ENCODE peak calls at places on chromosomes 13 and 19, in nine cellular contexts. R is brain microvascular endothelial cell, W is heart right ventricle, J is MCF 10A, P is fibroblast of the aortic adventitia, K is neural progenitor cell, D is glutamatergic neuron, V is neural crest cell, F is body of pancreas. A is an unnamed sample.

GRCh38 chr13:91745962-91746361 is 347.5 kb downstream of the GPC5 start:
- DNase-seq in J (no peak), F (no peak), R (no peak), D (no peak), W (no peak), V (no peak), K (no peak), P (no peak), A (no peak)

GRCh38 chr13:100523994-100524393 is 64.6 kb downstream of the GGACT start:
- DNase-seq in V (no peak), F (no peak), D (no peak), P (no peak), W (no peak), K (no peak), J (no peak), R (no peak), A (no peak)

GRCh38 chr19:6632002-6632621 is 37.8 kb downstream of the TNFSF14 start:
- DNase-seq in W (no peak), D (peak), V (peak), R (peak), F (peak), K (peak), P (peak), J (peak), A (peak)

GRCh38 chr19:1512671-1513491 is at the start of gene ADAMTSL5:
- DNase-seq in F (peak), R (no peak), D (no peak), J (peak), P (peak), K (peak), V (no peak), W (peak), A (peak)

GRCh38 chr19:35558400-35559280 is 4.8 kb downstream of the ATP4A start:
- DNase-seq in F (no peak), D (no peak), V (no peak), K (no peak), R (no peak), J (no peak), P (no peak), W (no peak), A (no peak)

GRCh38 chr19:13781547-13781946 is 7.3 kb downstream of the C19orf53 start:
- DNase-seq in K (peak), D (peak), P (peak), W (peak), F (peak), V (peak), J (peak), R (peak), A (peak)

GRCh38 chr13:35630551-35631275 is 154.2 kb upstream of the MAB21L1 start:
- DNase-seq in F (peak), D (peak), P (peak), W (no peak), K (peak), V (no peak), J (peak), R (peak), A (peak)

GRCh38 chr19:51135004-51135403 is 7.1 kb upstream of the SIGLEC7 start:
- DNase-seq in K (no peak), W (no peak), J (no peak), V (no peak), P (no peak), F (no peak), R (no peak), D (no peak), A (no peak)

GRCh38 chr13:25170554-25171107 is 1.5 kb downstream of the AMER2 start:
- DNase-seq in D (peak), K (peak), R (no peak), F (no peak), V (peak), J (no peak), P (no peak), W (no peak), A (no peak)

GRCh38 chr13:28753208-28753892 is 34.6 kb upstream of the SLC46A3 start:
- DNase-seq in D (no peak), K (no peak), W (peak), V (no peak), J (peak), R (peak), P (peak), F (peak), A (peak)

GRCh38 chr19:48975947-48976847 is 11.1 kb downstream of the FTL start:
- DNase-seq in P (no peak), F (no peak), R (no peak), W (no peak), K (peak), V (peak), D (peak), J (peak), A (no peak)

GRCh38 chr13:84543976-84544375 is 661.7 kb upstream of the SLITRK1 start:
- DNase-seq in K (no peak), J (no peak), P (no peak), D (no peak), R (no peak), V (no peak), W (no peak), F (no peak), A (no peak)

GRCh38 chr19:35377656-35378055 is 6.8 kb downstream of the GPR42 start:
- DNase-seq in V (no peak), P (no peak), F (no peak), W (no peak), K (no peak), J (no peak), D (no peak), R (no peak), A (no peak)

GRCh38 chr13:89925107-89925506 is 1422.4 kb upstream of the MIR17HG start:
- DNase-seq in W (no peak), R (no peak), P (peak), F (no peak), D (peak), K (peak), J (peak), V (no peak), A (peak)

GRCh38 chr13:106858910-106859309 is 291.0 kb upstream of the ARGLU1 start:
- DNase-seq in P (no peak), R (no peak), D (no peak), F (no peak), V (no peak), J (no peak), K (peak), W (no peak), A (no peak)

GRCh38 chr19:15454371-15454800 is 4.6 kb upstream of the WIZ start:
- DNase-seq in J (no peak), R (no peak), K (no peak), D (no peak), P (no peak), V (no peak), W (no peak), F (peak), A (peak)

GRCh38 chr19:15456871-15457700 is 7.3 kb downstream of the RASAL3 start:
- DNase-seq in D (no peak), R (no peak), P (no peak), F (peak), W (no peak), K (peak), V (no peak), J (no peak), A (peak)

GRCh38 chr19:15455996-15456395 is 6.2 kb upstream of the WIZ start:
- DNase-seq in J (no peak), V (no peak), R (no peak), P (no peak), K (no peak), W (no peak), F (no peak), D (no peak), A (no peak)

GRCh38 chr19:15456441-15456840 is 6.7 kb upstream of the WIZ start:
- DNase-seq in W (no peak), D (no peak), K (no peak), P (no peak), R (no peak), F (no peak), J (no peak), V (no peak), A (no peak)

DNA sequence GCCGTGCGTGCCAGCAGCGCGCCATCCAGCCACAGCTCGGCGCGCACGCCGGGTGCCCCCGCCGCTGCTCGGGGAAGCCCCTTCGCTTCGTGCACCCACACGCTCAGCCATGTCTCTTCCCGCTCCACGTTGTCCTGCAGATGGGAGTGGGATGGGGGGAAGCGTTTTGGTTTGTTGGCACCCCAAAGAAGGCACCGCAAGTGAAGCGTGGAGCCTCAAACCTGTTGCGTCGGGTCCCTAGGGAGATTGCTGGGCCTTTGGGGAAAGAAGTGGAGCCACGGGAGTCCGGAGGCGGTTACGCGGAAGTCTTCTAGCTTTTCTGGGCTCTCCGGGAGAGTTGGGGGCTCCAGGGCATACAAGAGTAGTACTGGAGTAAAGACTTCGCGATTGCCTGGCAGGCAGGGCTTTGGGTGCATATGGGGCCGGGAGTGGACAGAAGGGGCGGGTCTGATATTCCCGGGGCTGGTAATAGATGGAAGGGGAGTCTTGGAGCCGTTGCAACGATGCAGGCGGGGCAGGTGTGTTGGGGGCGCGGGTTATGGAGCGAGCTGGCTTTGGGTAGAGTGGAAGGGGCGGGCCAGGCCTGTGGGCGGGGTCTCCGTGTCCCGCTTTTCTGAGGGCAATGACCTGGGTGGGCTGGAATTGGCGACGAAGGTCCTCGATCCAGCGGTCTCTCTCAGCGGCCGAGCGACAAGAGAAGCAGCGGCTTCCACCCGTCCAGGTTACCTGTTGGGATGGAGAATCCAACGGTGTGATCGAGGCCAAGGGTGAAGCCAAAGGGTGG is 6.5 kb downstream of the RASAL3 start:
- DNase-seq in J (no peak), F (no peak), W (no peak), K (no peak), D (no peak), V (no peak), R (no peak), P (no peak), A (no peak)
- TF ChIP-seq CTCF in J (no peak), F (no peak), W (no peak), K (no peak), D (no peak), V (no peak), R (no peak), P (no peak), A (no peak)

GRCh38 chr19:56689198-56689597 is 17.6 kb upstream of the ZNF835 start:
- DNase-seq in W (no peak), V (no peak), R (no peak), P (no peak), D (no peak), J (no peak), K (no peak), F (no peak), A (no peak)
- TF ChIP-seq CTCF in W (peak), V (no peak), R (no peak), P (no peak), D (no peak), J (no peak), K (no peak), F (no peak), A (no peak)

GRCh38 chr13:75432045-75432444 is 49.9 kb downstream of the TBC1D4 start:
- DNase-seq in J (no peak), D (no peak), V (no peak), P (peak), R (no peak), F (no peak), W (no peak), K (no peak), A (no peak)
- TF ChIP-seq CTCF in J (no peak), D (no peak), V (no peak), P (no peak), R (no peak), F (no peak), W (no peak), K (no peak), A (no peak)

GRCh38 chr19:41746593-41747227 is 8.6 kb upstream of the CEACAM6 start:
- DNase-seq in W (no peak), J (peak), D (peak), P (peak), V (no peak), K (peak), R (peak), F (peak), A (peak)
- TF ChIP-seq CTCF in W (peak), J (peak), D (peak), P (peak), V (peak), K (peak), R (peak), F (peak), A (peak)

DNA sequence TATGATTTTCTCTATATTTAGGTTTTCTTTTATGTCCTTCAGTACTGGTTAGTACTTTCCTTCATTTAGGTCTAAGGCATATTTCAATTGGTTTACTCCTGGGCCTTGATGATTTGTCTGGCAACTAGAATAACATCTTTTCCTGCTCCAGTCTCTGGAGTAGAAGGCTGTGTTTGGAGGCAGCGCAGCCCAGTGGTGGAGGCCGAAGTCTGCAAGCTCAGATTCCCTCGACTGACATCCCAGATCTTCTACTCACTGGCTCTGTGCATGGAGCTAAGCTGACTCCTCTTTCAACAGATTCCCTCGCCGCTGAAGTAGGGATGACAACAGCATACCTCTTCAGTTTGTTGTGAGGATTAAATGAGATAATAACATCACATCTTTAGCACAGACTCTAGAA is 141.0 kb downstream of the RAP2A start:
- DNase-seq in R (peak), D (peak), K (peak), F (peak), W (peak), V (no peak), J (peak), P (peak), A (no peak)
- TF ChIP-seq CTCF in R (peak), D (no peak), K (peak), F (peak), W (peak), V (peak), J (peak), P (peak), A (no peak)

DNA sequence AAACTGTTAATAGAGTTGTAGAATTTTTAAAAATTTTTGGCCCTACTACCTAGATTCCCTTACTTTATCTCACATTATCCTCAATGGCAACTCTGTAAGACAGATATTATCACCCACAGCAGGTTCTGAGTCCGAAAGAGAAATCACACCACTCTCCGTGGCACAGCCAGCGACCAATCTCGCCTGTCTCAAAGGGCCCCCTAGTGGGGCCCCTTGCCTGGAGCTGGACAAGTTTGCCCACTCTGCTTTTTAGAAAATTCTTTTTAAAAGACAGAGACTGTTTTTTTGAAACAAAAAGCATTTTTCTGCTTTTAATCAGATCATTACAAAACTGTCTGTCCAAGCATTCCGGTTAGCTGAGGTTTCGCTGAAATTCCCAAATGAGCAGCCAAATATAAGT is 21.7 kb downstream of the PHF11 start:
- DNase-seq in P (no peak), F (no peak), W (peak), D (no peak), R (no peak), J (no peak), V (peak), K (peak), A (no peak)
- TF ChIP-seq CTCF in P (peak), F (peak), W (peak), D (no peak), R (peak), J (no peak), V (peak), K (peak), A (no peak)

DNA sequence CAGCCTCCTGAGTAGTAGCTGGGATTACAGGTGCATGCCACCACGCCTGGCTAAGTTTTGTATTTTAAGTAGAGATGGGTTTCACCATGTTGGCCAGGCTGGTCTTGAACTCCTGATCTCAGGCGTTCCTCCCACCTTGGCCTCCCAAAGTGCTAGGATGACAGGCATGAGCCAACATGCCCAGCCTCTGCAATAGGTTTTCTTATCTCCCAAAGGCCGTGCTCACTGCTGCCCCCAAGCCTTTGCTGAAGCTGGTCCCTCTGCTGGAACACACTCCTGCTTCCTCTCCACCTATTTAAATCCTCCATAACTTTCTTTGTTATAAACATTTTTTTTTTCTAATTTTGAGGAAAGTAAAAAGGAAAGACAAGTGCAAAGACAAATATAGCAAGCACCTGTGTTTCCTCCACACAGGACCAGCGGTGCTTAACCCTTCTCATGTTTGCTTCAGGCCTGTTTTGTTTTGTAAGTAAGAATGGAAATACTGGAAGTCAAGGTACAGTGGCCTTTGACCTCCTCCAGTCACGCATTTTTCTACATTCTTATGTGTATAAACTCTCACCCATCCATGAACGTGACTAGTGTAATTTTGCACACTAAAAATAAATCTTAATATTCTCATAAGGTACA is 14.5 kb upstream of the TNFAIP8L1 start:
- DNase-seq in W (no peak), K (peak), V (no peak), D (no peak), J (peak), P (peak), R (no peak), F (no peak), A (no peak)
- TF ChIP-seq CTCF in W (no peak), K (peak), V (peak), D (no peak), J (peak), P (peak), R (peak), F (no peak), A (no peak)

DNA sequence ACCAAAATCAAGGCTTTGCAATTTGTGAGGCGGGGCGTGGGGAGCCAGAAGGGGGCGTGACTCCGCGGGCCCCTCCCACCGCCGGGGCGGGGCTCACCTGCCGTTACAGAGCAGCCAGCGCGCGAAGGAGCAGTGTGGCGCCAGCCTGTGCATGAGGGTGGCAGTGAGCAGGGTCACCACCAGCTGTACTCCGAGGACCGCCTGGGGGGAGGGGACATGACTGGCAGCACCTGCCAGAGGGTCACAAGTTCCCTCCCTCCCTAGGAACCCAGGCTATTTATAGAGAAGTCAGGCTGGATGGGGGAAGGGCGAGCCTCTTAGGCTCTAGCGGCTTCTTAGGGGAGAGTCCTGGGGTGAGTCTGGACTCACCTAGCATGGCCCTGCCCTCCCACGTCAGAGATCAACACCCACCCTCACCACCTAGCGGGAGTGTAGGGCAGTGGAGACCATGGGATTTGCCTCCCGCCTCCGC is 3.6 kb downstream of the TMEM161A start:
- DNase-seq in R (no peak), D (peak), F (no peak), V (no peak), K (peak), P (no peak), W (no peak), J (no peak), A (no peak)
- TF ChIP-seq CTCF in R (no peak), D (peak), F (peak), V (no peak), K (no peak), P (no peak), W (no peak), J (no peak), A (no peak)

A was measured in Calu3.